ENCODE peak calls at places on chromosomes 13 and 19, in five cellular contexts. V is cardiac muscle cell; Y is ovary; Z is colonic mucosa; Q is CD4-positive, alpha-beta memory T cell. T is an unnamed sample. For H3K4me1, the result is how much of the 10 kb centered on the place peaks cover.

GRCh38 chr19:31666126-31666525 is 316.9 kb upstream of the TSHZ3 start:
- DNase-seq in V (no peak), Y (no peak), Z (no peak), Q (no peak), T (no peak)

GRCh38 chr13:103965506-103966243 is 899.5 kb upstream of the SLC10A2 start:
- DNase-seq in V (no peak), Y (no peak), Z (no peak), Q (no peak), T (no peak)

GRCh38 chr13:20709782-20710181 is 6.3 kb downstream of the IL17D start:
- DNase-seq in V (no peak), Y (no peak), Z (no peak), Q (no peak), T (no peak)

GRCh38 chr13:64556391-64556790 is 2673.7 kb downstream of the PCDH9 start:
- DNase-seq in V (no peak), Y (no peak), Z (no peak), Q (no peak), T (no peak)

GRCh38 chr13:98476106-98476505 is 100.8 kb downstream of the STK24 start:
- DNase-seq in V (no peak), Y (no peak), Z (no peak), Q (peak), T (no peak)

GRCh38 chr13:75153834-75154233 is 328.1 kb downstream of the TBC1D4 start:
- DNase-seq in V (no peak), Y (no peak), Z (no peak), Q (no peak), T (no peak)

GRCh38 chr13:95100525-95101121 is 200.6 kb downstream of the ABCC4 start:
- DNase-seq in V (no peak), Y (no peak), Z (no peak), Q (no peak), T (no peak)

GRCh38 chr13:94325660-94326059 is 153.8 kb downstream of the DCT start:
- DNase-seq in V (no peak), Y (peak), Z (no peak), Q (no peak), T (peak)

GRCh38 chr13:100636441-100636840 is 38.2 kb downstream of the TMTC4 start:
- DNase-seq in V (no peak), Y (no peak), Z (no peak), Q (no peak), T (no peak)

GRCh38 chr13:43911283-43911682 is 31.6 kb downstream of the LACC1 start:
- DNase-seq in V (peak), Y (no peak), Z (no peak), Q (no peak), T (no peak)

GRCh38 chr19:19176950-19177349 is 6.9 kb upstream of the MEF2B start:
- DNase-seq in V (no peak), Y (no peak), Z (no peak), Q (no peak), T (no peak)

GRCh38 chr19:33192010-33192409 is 2.1 kb upstream of the LRP3 start:
- DNase-seq in V (no peak), Y (no peak), Z (no peak), Q (no peak), T (no peak)

GRCh38 chr13:100542546-100543156 is 45.9 kb downstream of the GGACT start:
- DNase-seq in V (no peak), Y (no peak), Z (no peak), Q (no peak), T (no peak)

GRCh38 chr13:60759499-60759898 is 362.5 kb downstream of the TDRD3 start:
- DNase-seq in V (peak), Y (no peak), Z (peak), Q (no peak), T (no peak)

GRCh38 chr19:41441321-41441945 is 1.5 kb upstream of the ERICH4 start:
- DNase-seq in V (no peak), Y (no peak), Z (no peak), Q (no peak), T (no peak)

GRCh38 chr19:13023666-13024065 is 28.4 kb downstream of the NFIX start:
- DNase-seq in V (no peak), Y (no peak), Z (no peak), Q (no peak), T (no peak)

GRCh38 chr13:99600318-99600717 is 99.0 kb downstream of the TM9SF2 start:
- DNase-seq in V (peak), Y (no peak), Z (no peak), Q (no peak), T (no peak)

GRCh38 chr13:95445116-95445515 is 107.4 kb upstream of the CLDN10 start:
- DNase-seq in V (no peak), Y (no peak), Z (no peak), Q (no peak), T (no peak)

GRCh38 chr13:52980695-52981094 is 47.9 kb upstream of the OLFM4 start:
- DNase-seq in V (no peak), Y (no peak), Z (no peak), Q (no peak), T (no peak)

GRCh38 chr13:105363747-105364177 is 1171.7 kb downstream of the EFNB2 start:
- DNase-seq in V (no peak), Y (no peak), Z (no peak), Q (no peak), T (no peak)

GRCh38 chr19:32798201-32798600 is 71.4 kb downstream of the SLC7A9 start:
- DNase-seq in V (peak), Y (no peak), Z (no peak), Q (no peak), T (no peak)

GRCh38 chr19:44694184-44694579 is 4.8 kb upstream of the CEACAM16 start:
- DNase-seq in V (no peak), Y (no peak), Z (no peak), Q (no peak), T (no peak)

GRCh38 chr13:80262051-80262695 is 78.8 kb downstream of the SPRY2 start:
- DNase-seq in V (no peak), Y (no peak), Z (no peak), Q (no peak), T (no peak)

GRCh38 chr19:33368074-33368864 is 5.2 kb upstream of the CEBPG start:
- DNase-seq in V (peak), Y (no peak), Z (no peak), Q (no peak), T (no peak)

GRCh38 chr13:94157705-94158218 is 321.7 kb downstream of the DCT start:
- DNase-seq in V (no peak), Y (peak), Z (no peak), Q (no peak), T (no peak)

GRCh38 chr13:93345642-93346220 is 119.1 kb downstream of the GPC6 start:
- DNase-seq in V (no peak), Y (no peak), Z (no peak), Q (no peak), T (no peak)

GRCh38 chr19:20247016-20247683 is 80.1 kb downstream of the ZNF486 start:
- DNase-seq in V (peak), Y (peak), Z (no peak), Q (peak), T (no peak)

GRCh38 chr13:29369060-29369743 is 226.3 kb downstream of the SLC7A1 start:
- DNase-seq in V (peak), Y (no peak), Z (no peak), Q (no peak), T (no peak)

GRCh38 chr19:2426661-2427322 is 594 bp downstream of the TIMM13 start:
- DNase-seq in V (peak), Y (no peak), Z (peak), Q (no peak), T (no peak)

GRCh38 chr19:28878862-28879566 is 333.9 kb downstream of the UQCRFS1 start:
- DNase-seq in V (peak), Y (peak), Z (peak), Q (no peak), T (peak)

GRCh38 chr13:100665403-100665802 is 9.2 kb downstream of the TMTC4 start:
- DNase-seq in V (no peak), Y (no peak), Z (no peak), Q (no peak), T (no peak)

GRCh38 chr13:96710166-96710866 is 284.0 kb downstream of the OXGR1 start:
- DNase-seq in V (no peak), Y (no peak), Z (no peak), Q (no peak), T (no peak)

GRCh38 chr13:43232866-43233265 is 209.5 kb downstream of the DNAJC15 start:
- DNase-seq in V (no peak), Y (no peak), Z (no peak), Q (no peak), T (no peak)

GRCh38 chr13:29266743-29267142 is 328.7 kb downstream of the SLC7A1 start:
- DNase-seq in V (no peak), Y (no peak), Z (no peak), Q (no peak), T (no peak)

GRCh38 chr19:33815410-33816340 is 19.0 kb downstream of the KCTD15 start:
- DNase-seq in V (no peak), Y (no peak), Z (no peak), Q (no peak), T (no peak)

GRCh38 chr13:76335463-76335862 is 550.7 kb downstream of the KCTD12 start:
- DNase-seq in V (no peak), Y (no peak), Z (no peak), Q (no peak), T (no peak)

GRCh38 chr19:41745761-41746160 is 9.6 kb upstream of the CEACAM6 start:
- DNase-seq in V (no peak), Y (no peak), Z (no peak), Q (no peak), T (no peak)

GRCh38 chr13:44365008-44365407 is 8.6 kb upstream of the SERP2 start:
- DNase-seq in V (no peak), Y (no peak), Z (no peak), Q (no peak), T (no peak)

GRCh38 chr13:44373601-44374347 is at the start of gene SERP2:
- DNase-seq in V (peak), Y (peak), Z (no peak), Q (no peak), T (peak)

DNA sequence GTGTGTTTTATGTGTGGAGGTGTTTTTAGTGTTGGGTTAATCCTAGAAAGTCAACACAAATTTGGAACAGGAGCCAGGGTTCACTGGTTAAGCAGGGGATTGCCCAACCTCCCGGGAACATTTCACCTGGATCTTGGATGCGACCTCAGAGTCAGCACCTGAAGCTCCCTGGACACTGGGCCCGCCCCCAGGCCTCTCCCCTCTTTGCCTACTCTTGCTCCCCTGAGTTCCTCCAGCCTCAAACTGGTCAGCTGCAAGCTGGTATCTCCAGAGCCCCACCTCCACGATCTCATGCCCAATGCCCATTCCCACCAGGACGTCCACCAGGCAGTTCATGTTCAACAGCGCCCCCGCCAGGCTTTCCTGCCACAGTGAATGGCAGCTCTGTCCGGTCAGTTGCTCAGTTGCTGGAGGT is 9.7 kb downstream of the HSD17B14 start:
- DNase-seq in V (no peak), Y (no peak), Z (peak), Q (no peak), T (no peak)
- H3K4me3 ChIP-seq in V (no peak), Y (no peak), Z (no peak), Q (no peak), T (no peak)

GRCh38 chr13:107203146-107203847 is 635.4 kb upstream of the ARGLU1 start:
- DNase-seq in V (peak), Y (no peak), Z (no peak), Q (no peak), T (no peak)
- H3K27ac ChIP-seq in V (no peak), Y (no peak), Z (no peak), Q (no peak), T (peak)

DNA sequence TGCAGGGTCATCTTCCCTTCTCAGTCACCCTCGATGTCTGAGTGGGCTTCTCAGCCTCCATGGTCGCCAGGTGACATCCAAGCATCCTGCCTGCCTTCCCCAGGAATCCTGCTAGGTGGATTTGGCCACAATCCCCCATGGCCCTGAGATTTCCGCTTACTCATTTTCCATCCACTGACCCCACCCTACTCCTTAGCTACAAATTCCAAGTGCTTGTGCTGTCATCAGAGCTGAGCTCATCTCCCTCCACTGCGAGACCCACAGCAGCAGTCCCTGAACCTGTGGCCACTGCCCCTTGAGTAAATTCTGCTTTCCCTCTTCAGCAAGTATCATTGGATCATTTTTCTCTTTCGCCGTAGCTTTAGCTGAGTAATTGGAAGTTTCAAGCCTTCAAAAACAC is 90.5 kb upstream of the ANKRD10 start:
- DNase-seq in V (no peak), Y (no peak), Z (no peak), Q (no peak), T (no peak)
- H3K4me1 ChIP-seq in V (under half), Y (under half), Z (under half), Q (under half), T (under half)

GRCh38 chr19:4303778-4304508 is 455 bp upstream of the FSD1 start:
- DNase-seq in V (no peak), Y (no peak), Z (no peak), Q (no peak), T (no peak)
- H3K4me3 ChIP-seq in V (peak), Y (no peak), Z (no peak), Q (no peak), T (no peak)

GRCh38 chr19:51559240-51559639 is 11.8 kb upstream of the ZNF175 start:
- DNase-seq in V (no peak), Y (no peak), Z (no peak), Q (no peak), T (no peak)
- H3K27ac ChIP-seq in V (no peak), Y (no peak), Z (no peak), Q (no peak), T (no peak)

DNA sequence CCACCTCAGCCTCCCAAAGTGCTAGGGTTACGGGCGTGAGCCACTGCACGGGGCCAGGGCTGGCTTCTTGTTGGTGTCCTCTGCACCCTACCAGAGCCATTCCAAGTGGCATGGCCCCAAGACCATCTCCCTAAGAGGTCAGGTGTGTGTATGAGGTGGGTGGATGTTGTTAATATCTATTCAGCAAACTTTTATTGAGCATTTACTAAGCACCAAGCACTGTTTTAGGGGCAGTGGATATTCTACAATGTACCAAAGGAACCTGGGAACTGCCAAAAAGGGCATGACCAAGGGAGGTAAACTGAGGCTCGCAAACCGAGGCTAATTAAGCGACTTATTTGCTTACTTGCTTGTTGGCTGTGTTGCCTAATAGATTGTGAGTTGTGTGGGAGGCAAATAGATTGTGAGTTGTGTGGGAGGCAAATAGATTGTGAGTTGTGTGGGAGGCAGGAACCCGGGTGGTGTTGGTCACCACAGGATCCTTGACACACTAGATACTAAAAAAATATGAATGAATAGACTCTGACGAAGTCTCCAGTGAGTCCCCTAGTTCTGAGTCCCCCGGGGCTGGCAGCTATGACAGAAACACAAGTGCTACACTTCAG is 5.1 kb upstream of the BICRA start:
- DNase-seq in V (peak), Y (no peak), Z (no peak), Q (no peak), T (no peak)
- H3K4me1 ChIP-seq in V (under half), Y (under half), Z (under half), Q (under half), T (under half)

DNA sequence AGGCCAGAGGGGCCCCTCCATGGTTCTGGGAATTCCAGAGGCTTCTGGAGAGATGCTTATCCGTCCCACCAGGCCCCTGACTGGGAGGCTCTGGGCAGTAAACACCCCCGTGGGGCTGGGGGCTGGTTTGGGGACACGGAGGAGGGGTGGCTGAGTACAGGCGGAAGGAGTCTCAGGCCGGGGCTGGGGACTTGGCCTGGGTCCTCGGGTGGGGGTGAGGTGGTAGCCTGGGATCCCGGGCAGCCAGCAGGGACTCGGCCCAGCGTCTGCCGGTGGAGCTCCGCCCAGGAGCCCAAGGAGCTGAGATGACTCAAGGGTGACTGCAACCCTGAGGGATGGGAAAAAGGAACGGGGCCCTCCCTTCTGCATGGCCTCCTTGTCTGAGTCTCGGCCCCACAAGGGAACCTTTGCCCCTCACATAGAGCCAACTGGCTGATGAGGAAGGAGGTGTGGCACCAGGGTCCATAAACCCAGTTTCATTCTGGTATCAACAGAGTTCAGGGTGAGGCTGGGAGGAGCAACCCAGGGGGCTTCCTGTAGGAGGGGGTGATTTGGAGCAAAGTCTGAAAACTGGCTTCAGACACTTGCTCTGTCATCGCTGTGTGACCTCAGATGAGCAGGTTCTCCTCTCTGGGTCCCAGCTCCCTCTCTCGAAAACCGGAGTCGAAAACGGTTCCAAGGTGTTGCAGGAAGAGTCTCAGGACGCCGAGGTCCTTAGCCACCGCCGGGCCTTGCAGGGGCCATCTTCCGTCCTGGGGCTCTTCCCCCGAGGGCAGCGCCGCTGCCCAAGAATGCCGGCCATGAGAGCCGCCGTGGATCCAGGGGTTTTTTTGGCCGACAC is 809 bp downstream of the MISP start:
- DNase-seq in V (no peak), Y (no peak), Z (peak), Q (no peak), T (no peak)
- H3K4me3 ChIP-seq in V (no peak), Y (no peak), Z (peak), Q (no peak), T (no peak)

DNA sequence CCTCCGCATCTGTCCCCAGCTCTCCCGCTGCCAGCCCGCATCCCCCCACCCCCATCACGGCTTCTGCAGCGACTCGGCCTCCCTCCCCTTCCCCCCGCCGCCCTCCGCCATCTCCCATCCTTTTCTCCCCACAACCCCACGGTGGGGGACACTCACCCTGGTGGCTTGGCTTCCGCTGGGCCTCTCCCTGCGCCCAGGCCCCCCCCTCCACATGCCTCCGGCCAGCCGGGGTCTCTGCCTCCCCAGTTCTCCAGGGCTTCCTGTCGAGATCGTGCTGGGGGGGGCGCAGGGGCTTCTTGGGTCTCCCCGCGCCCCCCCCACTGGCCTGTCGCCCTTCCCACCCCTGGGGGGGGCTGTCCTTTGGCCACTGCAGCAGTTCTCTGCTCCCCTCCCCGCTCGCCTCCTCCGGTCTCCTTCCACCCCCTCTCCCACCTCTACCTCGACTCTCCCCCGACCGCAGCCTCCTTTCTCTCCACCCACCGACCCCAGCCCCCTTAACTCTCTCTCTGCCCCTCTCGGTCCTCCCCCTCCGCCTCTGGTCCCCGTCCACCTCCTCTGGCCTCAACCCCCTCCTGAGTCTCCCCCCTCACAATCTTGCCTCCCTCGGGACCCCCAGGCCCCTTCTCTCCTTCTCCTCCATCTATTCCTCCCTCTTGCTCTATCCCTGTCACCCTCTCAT is 17.1 kb downstream of the LRRC4B start:
- DNase-seq in V (no peak), Y (no peak), Z (no peak), Q (no peak), T (no peak)
- H3K27ac ChIP-seq in V (no peak), Y (no peak), Z (no peak), Q (no peak), T (no peak)

GRCh38 chr13:23681253-23681652 is 111.0 kb downstream of the TNFRSF19 start:
- DNase-seq in V (no peak), Y (no peak), Z (no peak), Q (no peak), T (no peak)
- H3K4me1 ChIP-seq in V (under half), Y (under half), Z (under half), Q (under half), T (under half)